ENCODE peak calls at places on chromosomes 16 and 17, in eight cellular contexts. One of them, this sample, is unnamed.

GRCh38 chr17:17702370-17702769 is 21.1 kb downstream of the RAI1 start:
- DNase-seq in GM12865: no peak
- DNase-seq in stimulated activated CD8-positive, alpha-beta memory T cell treated with anti-CD3 and anti-CD28 coated beads, Interleukin-4, amount 100 ng/mL, for 24 hours: no peak
- DNase-seq in fibroblast of pulmonary artery: no peak
- DNase-seq in effector memory CD8-positive, alpha-beta T cell: no peak
- DNase-seq in AG20443: no peak
- DNase-seq in stimulated activated CD4-positive, alpha-beta T cell treated with anti-CD3 and anti-CD28 coated beads, Interleukin-4, amount 100 ng/mL, for 48 hours: no peak
- DNase-seq in EL: no peak
- DNase-seq in this sample: no peak

GRCh38 chr17:83149761-83150251 is 70.4 kb downstream of the METRNL start:
- DNase-seq in GM12865: no peak
- DNase-seq in stimulated activated CD8-positive, alpha-beta memory T cell treated with anti-CD3 and anti-CD28 coated beads, Interleukin-4, amount 100 ng/mL, for 24 hours: no peak
- DNase-seq in fibroblast of pulmonary artery: no peak
- DNase-seq in effector memory CD8-positive, alpha-beta T cell: no peak
- DNase-seq in AG20443: no peak
- DNase-seq in stimulated activated CD4-positive, alpha-beta T cell treated with anti-CD3 and anti-CD28 coated beads, Interleukin-4, amount 100 ng/mL, for 48 hours: no peak
- DNase-seq in EL: peak; percentile 37
- DNase-seq in this sample: peak; percentile 45

GRCh38 chr17:64281962-64282752 is 19.1 kb upstream of the TEX2 start:
- DNase-seq in GM12865: peak; percentile 83
- DNase-seq in stimulated activated CD8-positive, alpha-beta memory T cell treated with anti-CD3 and anti-CD28 coated beads, Interleukin-4, amount 100 ng/mL, for 24 hours: peak; percentile 11
- DNase-seq in fibroblast of pulmonary artery: peak; percentile 91
- DNase-seq in effector memory CD8-positive, alpha-beta T cell: peak; percentile 50
- DNase-seq in AG20443: peak; percentile 80
- DNase-seq in stimulated activated CD4-positive, alpha-beta T cell treated with anti-CD3 and anti-CD28 coated beads, Interleukin-4, amount 100 ng/mL, for 48 hours: peak; percentile 34
- DNase-seq in EL: peak; percentile 74
- DNase-seq in this sample: peak; percentile 77

GRCh38 chr16:15766918-15767317 is 89.9 kb downstream of the MYH11 start:
- DNase-seq in GM12865: no peak
- DNase-seq in stimulated activated CD8-positive, alpha-beta memory T cell treated with anti-CD3 and anti-CD28 coated beads, Interleukin-4, amount 100 ng/mL, for 24 hours: no peak
- DNase-seq in fibroblast of pulmonary artery: no peak
- DNase-seq in effector memory CD8-positive, alpha-beta T cell: no peak
- DNase-seq in AG20443: no peak
- DNase-seq in stimulated activated CD4-positive, alpha-beta T cell treated with anti-CD3 and anti-CD28 coated beads, Interleukin-4, amount 100 ng/mL, for 48 hours: no peak
- DNase-seq in EL: no peak
- DNase-seq in this sample: no peak

GRCh38 chr17:21213491-21214014 is 408 bp downstream of the TMEM11 start:
- DNase-seq in GM12865: peak; percentile 37
- DNase-seq in stimulated activated CD8-positive, alpha-beta memory T cell treated with anti-CD3 and anti-CD28 coated beads, Interleukin-4, amount 100 ng/mL, for 24 hours: peak; percentile 20
- DNase-seq in fibroblast of pulmonary artery: peak; percentile 27
- DNase-seq in effector memory CD8-positive, alpha-beta T cell: no peak
- DNase-seq in AG20443: peak; percentile 60
- DNase-seq in stimulated activated CD4-positive, alpha-beta T cell treated with anti-CD3 and anti-CD28 coated beads, Interleukin-4, amount 100 ng/mL, for 48 hours: peak; percentile 19
- DNase-seq in EL: no peak
- DNase-seq in this sample: no peak

GRCh38 chr16:80932725-80933124 is 74.0 kb downstream of the CMC2 start:
- DNase-seq in GM12865: no peak
- DNase-seq in stimulated activated CD8-positive, alpha-beta memory T cell treated with anti-CD3 and anti-CD28 coated beads, Interleukin-4, amount 100 ng/mL, for 24 hours: no peak
- DNase-seq in fibroblast of pulmonary artery: peak; percentile 96
- DNase-seq in effector memory CD8-positive, alpha-beta T cell: no peak
- DNase-seq in AG20443: peak; percentile 89
- DNase-seq in stimulated activated CD4-positive, alpha-beta T cell treated with anti-CD3 and anti-CD28 coated beads, Interleukin-4, amount 100 ng/mL, for 48 hours: no peak
- DNase-seq in EL: peak; percentile 97
- DNase-seq in this sample: no peak

GRCh38 chr17:37570527-37571093 is 38.6 kb downstream of the SYNRG start:
- DNase-seq in GM12865: peak; percentile 31
- DNase-seq in stimulated activated CD8-positive, alpha-beta memory T cell treated with anti-CD3 and anti-CD28 coated beads, Interleukin-4, amount 100 ng/mL, for 24 hours: peak; percentile 11
- DNase-seq in fibroblast of pulmonary artery: peak; percentile 49
- DNase-seq in effector memory CD8-positive, alpha-beta T cell: no peak
- DNase-seq in AG20443: peak; percentile 66
- DNase-seq in stimulated activated CD4-positive, alpha-beta T cell treated with anti-CD3 and anti-CD28 coated beads, Interleukin-4, amount 100 ng/mL, for 48 hours: peak; percentile 12
- DNase-seq in EL: peak; percentile 79
- DNase-seq in this sample: peak; percentile 7

GRCh38 chr17:17508641-17509591 is 12.7 kb upstream of the RASD1 start:
- DNase-seq in GM12865: no peak
- DNase-seq in stimulated activated CD8-positive, alpha-beta memory T cell treated with anti-CD3 and anti-CD28 coated beads, Interleukin-4, amount 100 ng/mL, for 24 hours: no peak
- DNase-seq in fibroblast of pulmonary artery: no peak
- DNase-seq in effector memory CD8-positive, alpha-beta T cell: no peak
- DNase-seq in AG20443: no peak
- DNase-seq in stimulated activated CD4-positive, alpha-beta T cell treated with anti-CD3 and anti-CD28 coated beads, Interleukin-4, amount 100 ng/mL, for 48 hours: no peak
- DNase-seq in EL: no peak
- DNase-seq in this sample: no peak

GRCh38 chr16:70627696-70628095 is 18.7 kb upstream of the IL34 start:
- DNase-seq in GM12865: no peak
- DNase-seq in stimulated activated CD8-positive, alpha-beta memory T cell treated with anti-CD3 and anti-CD28 coated beads, Interleukin-4, amount 100 ng/mL, for 24 hours: no peak
- DNase-seq in fibroblast of pulmonary artery: no peak
- DNase-seq in effector memory CD8-positive, alpha-beta T cell: no peak
- DNase-seq in AG20443: no peak
- DNase-seq in stimulated activated CD4-positive, alpha-beta T cell treated with anti-CD3 and anti-CD28 coated beads, Interleukin-4, amount 100 ng/mL, for 48 hours: no peak
- DNase-seq in EL: no peak
- DNase-seq in this sample: no peak

This sample was measured in MV-4-11.